ENCODE peak calls at places on chromosomes 7 and 10, in ten cellular contexts. One of them, this sample, is unnamed.
A peak's percentile ranks its signal among the peaks of the same experiment; 100 is the strongest.

GRCh38 chr10:29843143-29843542 is 208.4 kb upstream of the SVIL start:
- DNase-seq in psoas muscle: no peak
- DNase-seq in prostate gland: no peak
- DNase-seq in GM06990: no peak
- DNase-seq in PC-9: no peak
- DNase-seq in cardiac muscle cell: no peak
- DNase-seq in uterus: no peak
- DNase-seq in MM.1S: no peak
- DNase-seq in GM23338: no peak
- DNase-seq in tibial artery: no peak
- DNase-seq in this sample: no peak

GRCh38 chr10:43479275-43479674 is 42.4 kb downstream of the ZNF487 start:
- DNase-seq in PC-9: no peak
- DNase-seq in MM.1S: no peak
- DNase-seq in GM06990: no peak
- DNase-seq in tibial artery: no peak
- DNase-seq in psoas muscle: no peak
- DNase-seq in prostate gland: no peak
- DNase-seq in cardiac muscle cell: no peak
- DNase-seq in GM23338: no peak
- DNase-seq in uterus: no peak
- DNase-seq in this sample: no peak

GRCh38 chr10:59433720-59434428 is 71.5 kb upstream of the FAM13C start:
- DNase-seq in uterus: no peak
- DNase-seq in prostate gland: no peak
- DNase-seq in tibial artery: no peak
- DNase-seq in cardiac muscle cell: peak; percentile 5
- DNase-seq in GM06990: no peak
- DNase-seq in psoas muscle: no peak
- DNase-seq in GM23338: no peak
- DNase-seq in PC-9: no peak
- DNase-seq in MM.1S: no peak
- DNase-seq in this sample: no peak

GRCh38 chr7:157339777-157340677 is 3.2 kb downstream of the DNAJB6 start:
- DNase-seq in prostate gland: peak; percentile 48
- DNase-seq in GM06990: no peak
- DNase-seq in psoas muscle: peak; percentile 67
- DNase-seq in cardiac muscle cell: peak; percentile 81
- DNase-seq in MM.1S: peak; percentile 77
- DNase-seq in uterus: peak; percentile 68
- DNase-seq in PC-9: peak; percentile 76
- DNase-seq in tibial artery: peak; percentile 77
- DNase-seq in GM23338: peak; percentile 78
- DNase-seq in this sample: no peak

GRCh38 chr7:155223503-155223902 is 74.2 kb upstream of the INSIG1 start:
- DNase-seq in MM.1S: no peak
- DNase-seq in GM23338: no peak
- DNase-seq in tibial artery: no peak
- DNase-seq in psoas muscle: no peak
- DNase-seq in prostate gland: no peak
- DNase-seq in PC-9: no peak
- DNase-seq in uterus: no peak
- DNase-seq in cardiac muscle cell: no peak
- DNase-seq in GM06990: no peak
- DNase-seq in this sample: no peak

GRCh38 chr10:75476569-75476968 is 45.1 kb downstream of the LRMDA start:
- DNase-seq in prostate gland: no peak
- DNase-seq in cardiac muscle cell: no peak
- DNase-seq in MM.1S: no peak
- DNase-seq in PC-9: no peak
- DNase-seq in GM06990: no peak
- DNase-seq in psoas muscle: no peak
- DNase-seq in GM23338: no peak
- DNase-seq in uterus: no peak
- DNase-seq in tibial artery: no peak
- DNase-seq in this sample: no peak

GRCh38 chr10:87651801-87652200 is 7.9 kb upstream of the PAPSS2 start:
- DNase-seq in tibial artery: no peak
- DNase-seq in GM23338: peak; percentile 86
- DNase-seq in PC-9: no peak
- DNase-seq in cardiac muscle cell: no peak
- DNase-seq in GM06990: no peak
- DNase-seq in uterus: no peak
- DNase-seq in prostate gland: no peak
- DNase-seq in psoas muscle: no peak
- DNase-seq in MM.1S: no peak
- DNase-seq in this sample: no peak

GRCh38 chr7:26620352-26620751 is 244.0 kb downstream of the SKAP2 start:
- DNase-seq in cardiac muscle cell: no peak
- DNase-seq in tibial artery: no peak
- DNase-seq in MM.1S: no peak
- DNase-seq in prostate gland: no peak
- DNase-seq in uterus: no peak
- DNase-seq in psoas muscle: peak; percentile 19
- DNase-seq in GM06990: no peak
- DNase-seq in GM23338: peak; percentile 81
- DNase-seq in PC-9: peak; percentile 40
- DNase-seq in this sample: no peak

GRCh38 chr7:112357136-112357535 is 93.1 kb upstream of the IFRD1 start:
- DNase-seq in tibial artery: no peak
- DNase-seq in GM23338: peak; percentile 36
- DNase-seq in prostate gland: no peak
- DNase-seq in cardiac muscle cell: no peak
- DNase-seq in PC-9: no peak
- DNase-seq in uterus: no peak
- DNase-seq in GM06990: no peak
- DNase-seq in MM.1S: no peak
- DNase-seq in psoas muscle: no peak
- DNase-seq in this sample: no peak

GRCh38 chr10:63260860-63261251 is 127.7 kb downstream of the NRBF2 start:
- DNase-seq in psoas muscle: no peak
- DNase-seq in cardiac muscle cell: no peak
- DNase-seq in GM23338: no peak
- DNase-seq in GM06990: peak; percentile 50
- DNase-seq in MM.1S: no peak
- DNase-seq in tibial artery: no peak
- DNase-seq in prostate gland: no peak
- DNase-seq in uterus: no peak
- DNase-seq in PC-9: no peak
- DNase-seq in this sample: no peak

GRCh38 chr10:93751832-93752231 is 5.9 kb upstream of the LGI1 start:
- DNase-seq in GM23338: peak; percentile 72
- DNase-seq in MM.1S: no peak
- DNase-seq in PC-9: peak; percentile 8
- DNase-seq in tibial artery: no peak
- DNase-seq in cardiac muscle cell: peak; percentile 40
- DNase-seq in prostate gland: no peak
- DNase-seq in psoas muscle: no peak
- DNase-seq in uterus: no peak
- DNase-seq in GM06990: no peak
- DNase-seq in this sample: no peak

GRCh38 chr7:135286876-135287275 is 53.2 kb downstream of the STRA8 start:
- DNase-seq in prostate gland: no peak
- DNase-seq in MM.1S: no peak
- DNase-seq in GM23338: no peak
- DNase-seq in tibial artery: no peak
- DNase-seq in uterus: no peak
- DNase-seq in psoas muscle: no peak
- DNase-seq in PC-9: no peak
- DNase-seq in cardiac muscle cell: no peak
- DNase-seq in GM06990: no peak
- DNase-seq in this sample: no peak

GRCh38 chr7:95342642-95343252 is 18.4 kb upstream of the PON1 start:
- DNase-seq in MM.1S: no peak
- DNase-seq in cardiac muscle cell: peak; percentile 17
- DNase-seq in GM23338: peak; percentile 62
- DNase-seq in uterus: no peak
- DNase-seq in psoas muscle: no peak
- DNase-seq in tibial artery: no peak
- DNase-seq in GM06990: no peak
- DNase-seq in PC-9: no peak
- DNase-seq in prostate gland: no peak
- DNase-seq in this sample: no peak
- TF ChIP-seq CTCF in MM.1S: no peak
- TF ChIP-seq CTCF in cardiac muscle cell: peak; percentile 5
- TF ChIP-seq CTCF in GM23338: peak; percentile 38
- TF ChIP-seq CTCF in uterus: no peak
- TF ChIP-seq CTCF in psoas muscle: no peak
- TF ChIP-seq CTCF in tibial artery: no peak
- TF ChIP-seq CTCF in GM06990: no peak
- TF ChIP-seq CTCF in PC-9: no peak
- TF ChIP-seq CTCF in prostate gland: no peak
- TF ChIP-seq CTCF in this sample: no peak

GRCh38 chr10:23523251-23523650 is 84.4 kb downstream of the OTUD1 start:
- DNase-seq in uterus: no peak
- DNase-seq in MM.1S: no peak
- DNase-seq in GM23338: no peak
- DNase-seq in psoas muscle: no peak
- DNase-seq in cardiac muscle cell: no peak
- DNase-seq in tibial artery: no peak
- DNase-seq in GM06990: no peak
- DNase-seq in prostate gland: no peak
- DNase-seq in PC-9: no peak
- DNase-seq in this sample: no peak
- H3K36me3 ChIP-seq in uterus: no peaks in the 10 kb centered on the region
- H3K36me3 ChIP-seq in MM.1S: no peaks in the 10 kb centered on the region
- H3K36me3 ChIP-seq in GM23338: no peaks in the 10 kb centered on the region
- H3K36me3 ChIP-seq in psoas muscle: no peaks in the 10 kb centered on the region
- H3K36me3 ChIP-seq in cardiac muscle cell: no peaks in the 10 kb centered on the region
- H3K36me3 ChIP-seq in tibial artery: no peaks in the 10 kb centered on the region
- H3K36me3 ChIP-seq in GM06990: no peaks in the 10 kb centered on the region
- H3K36me3 ChIP-seq in prostate gland: no peaks in the 10 kb centered on the region
- H3K36me3 ChIP-seq in PC-9: no peaks in the 10 kb centered on the region
- H3K36me3 ChIP-seq in this sample: no peaks in the 10 kb centered on the region

GRCh38 chr10:120735315-120735714 is 115.8 kb upstream of the WDR11 start:
- DNase-seq in GM23338: no peak
- DNase-seq in MM.1S: no peak
- DNase-seq in uterus: no peak
- DNase-seq in tibial artery: no peak
- DNase-seq in GM06990: no peak
- DNase-seq in PC-9: no peak
- DNase-seq in prostate gland: no peak
- DNase-seq in psoas muscle: no peak
- DNase-seq in cardiac muscle cell: no peak
- DNase-seq in this sample: no peak

GRCh38 chr10:120741415-120741814 is 109.7 kb upstream of the WDR11 start:
- DNase-seq in PC-9: no peak
- DNase-seq in cardiac muscle cell: no peak
- DNase-seq in MM.1S: no peak
- DNase-seq in GM23338: no peak
- DNase-seq in psoas muscle: no peak
- DNase-seq in GM06990: no peak
- DNase-seq in prostate gland: peak; percentile 5
- DNase-seq in tibial artery: no peak
- DNase-seq in uterus: no peak
- DNase-seq in this sample: no peak

GRCh38 chr10:120735773-120736371 is 115.3 kb upstream of the WDR11 start:
- DNase-seq in PC-9: no peak
- DNase-seq in prostate gland: no peak
- DNase-seq in GM06990: no peak
- DNase-seq in MM.1S: peak; percentile 52
- DNase-seq in cardiac muscle cell: peak; percentile 24
- DNase-seq in GM23338: peak; percentile 46
- DNase-seq in psoas muscle: no peak
- DNase-seq in tibial artery: no peak
- DNase-seq in uterus: no peak
- DNase-seq in this sample: no peak

GRCh38 chr10:120736377-120736776 is 114.8 kb upstream of the WDR11 start:
- DNase-seq in MM.1S: no peak
- DNase-seq in prostate gland: no peak
- DNase-seq in tibial artery: no peak
- DNase-seq in cardiac muscle cell: no peak
- DNase-seq in uterus: no peak
- DNase-seq in GM06990: no peak
- DNase-seq in psoas muscle: no peak
- DNase-seq in PC-9: no peak
- DNase-seq in GM23338: no peak
- DNase-seq in this sample: no peak

GRCh38 chr10:120738658-120739057 is 112.5 kb upstream of the WDR11 start:
- DNase-seq in PC-9: no peak
- DNase-seq in MM.1S: no peak
- DNase-seq in prostate gland: no peak
- DNase-seq in GM06990: no peak
- DNase-seq in psoas muscle: no peak
- DNase-seq in cardiac muscle cell: no peak
- DNase-seq in GM23338: no peak
- DNase-seq in tibial artery: no peak
- DNase-seq in uterus: no peak
- DNase-seq in this sample: no peak
- H3K4me3 ChIP-seq in PC-9: no peak overlapping the region
- H3K4me3 ChIP-seq in MM.1S: no peak overlapping the region
- H3K4me3 ChIP-seq in prostate gland: no peak overlapping the region
- H3K4me3 ChIP-seq in GM06990: no peak overlapping the region
- H3K4me3 ChIP-seq in psoas muscle: no peak overlapping the region
- H3K4me3 ChIP-seq in cardiac muscle cell: no peak overlapping the region
- H3K4me3 ChIP-seq in GM23338: no peak overlapping the region
- H3K4me3 ChIP-seq in tibial artery: no peak overlapping the region
- H3K4me3 ChIP-seq in uterus: no peak overlapping the region
- H3K4me3 ChIP-seq in this sample: no peak overlapping the region

GRCh38 chr10:114432704-114433103 is 28.4 kb upstream of the AFAP1L2 start:
- DNase-seq in prostate gland: no peak
- DNase-seq in GM23338: no peak
- DNase-seq in psoas muscle: no peak
- DNase-seq in PC-9: no peak
- DNase-seq in tibial artery: no peak
- DNase-seq in MM.1S: no peak
- DNase-seq in uterus: no peak
- DNase-seq in GM06990: no peak
- DNase-seq in cardiac muscle cell: peak; percentile 62
- DNase-seq in this sample: no peak

GRCh38 chr10:114436941-114437340 is 32.6 kb upstream of the AFAP1L2 start:
- DNase-seq in uterus: no peak
- DNase-seq in GM23338: no peak
- DNase-seq in GM06990: no peak
- DNase-seq in MM.1S: no peak
- DNase-seq in tibial artery: no peak
- DNase-seq in cardiac muscle cell: no peak
- DNase-seq in PC-9: no peak
- DNase-seq in psoas muscle: no peak
- DNase-seq in prostate gland: no peak
- DNase-seq in this sample: no peak

GRCh38 chr10:114441107-114441506 is 36.8 kb upstream of the AFAP1L2 start:
- DNase-seq in prostate gland: no peak
- DNase-seq in psoas muscle: no peak
- DNase-seq in GM06990: no peak
- DNase-seq in tibial artery: no peak
- DNase-seq in GM23338: no peak
- DNase-seq in PC-9: no peak
- DNase-seq in uterus: no peak
- DNase-seq in cardiac muscle cell: no peak
- DNase-seq in MM.1S: no peak
- DNase-seq in this sample: no peak

GRCh38 chr10:114442115-114442630 is 37.9 kb upstream of the AFAP1L2 start:
- DNase-seq in prostate gland: no peak
- DNase-seq in PC-9: no peak
- DNase-seq in MM.1S: no peak
- DNase-seq in psoas muscle: no peak
- DNase-seq in cardiac muscle cell: no peak
- DNase-seq in GM23338: no peak
- DNase-seq in tibial artery: no peak
- DNase-seq in GM06990: no peak
- DNase-seq in uterus: no peak
- DNase-seq in this sample: no peak

GRCh38 chr10:114437456-114438292 is 33.4 kb upstream of the AFAP1L2 start:
- DNase-seq in tibial artery: no peak
- DNase-seq in GM06990: no peak
- DNase-seq in prostate gland: no peak
- DNase-seq in PC-9: no peak
- DNase-seq in uterus: no peak
- DNase-seq in GM23338: peak; percentile 50
- DNase-seq in psoas muscle: no peak
- DNase-seq in MM.1S: peak; percentile 18
- DNase-seq in cardiac muscle cell: peak; percentile 44
- DNase-seq in this sample: no peak
- TF ChIP-seq CTCF in tibial artery: peak; percentile 50
- TF ChIP-seq CTCF in GM06990: peak; percentile 45
- TF ChIP-seq CTCF in prostate gland: no peak
- TF ChIP-seq CTCF in PC-9: peak; percentile 75
- TF ChIP-seq CTCF in uterus: peak; percentile 46
- TF ChIP-seq CTCF in GM23338: peak; percentile 58
- TF ChIP-seq CTCF in psoas muscle: peak; percentile 36
- TF ChIP-seq CTCF in MM.1S: peak; percentile 40
- TF ChIP-seq CTCF in cardiac muscle cell: peak; percentile 61
- TF ChIP-seq CTCF in this sample: peak; percentile 54